ENCODE peak calls at places on chromosome 6, in four cellular contexts. One of them, this sample, is unnamed.
A peak's percentile ranks its signal among the peaks of the same experiment; 100 is the strongest.

GRCh38 chr6:31122803-31123706 is 2.8 kb upstream of the CDSN start:
- DNase-seq in H54: peak; percentile 86
- DNase-seq in NB4: no peak
- DNase-seq in Peyer's patch: no peak
- DNase-seq in this sample: no peak

GRCh38 chr6:13331516-13332348 is 3.4 kb upstream of the TBC1D7 start:
- DNase-seq in H54: no peak
- DNase-seq in NB4: peak; percentile 52
- DNase-seq in Peyer's patch: no peak
- DNase-seq in this sample: peak; percentile 61

GRCh38 chr6:85113934-85114582 is 335.8 kb upstream of the NT5E start:
- DNase-seq in H54: no peak
- DNase-seq in NB4: no peak
- DNase-seq in Peyer's patch: no peak
- DNase-seq in this sample: no peak

GRCh38 chr6:37433657-37434271 is 743 bp downstream of the CMTR1 start:
- DNase-seq in H54: no peak
- DNase-seq in NB4: no peak
- DNase-seq in Peyer's patch: peak; percentile 27
- DNase-seq in this sample: peak; percentile 54

GRCh38 chr6:26553264-26553738 is 15.1 kb downstream of the HMGN4 start:
- DNase-seq in H54: no peak
- DNase-seq in NB4: peak; percentile 78
- DNase-seq in Peyer's patch: peak; percentile 77
- DNase-seq in this sample: peak; percentile 86

GRCh38 chr6:33029297-33030184 is 20.1 kb upstream of the HLA-DOA start:
- DNase-seq in H54: no peak
- DNase-seq in NB4: no peak
- DNase-seq in Peyer's patch: peak; percentile 77
- DNase-seq in this sample: no peak

GRCh38 chr6:26594730-26595632 is 1.8 kb upstream of the ABT1 start:
- DNase-seq in H54: no peak
- DNase-seq in NB4: peak; percentile 60
- DNase-seq in Peyer's patch: no peak
- DNase-seq in this sample: peak; percentile 80

GRCh38 chr6:56708810-56709597 is 66.3 kb upstream of the DST start:
- DNase-seq in H54: no peak
- DNase-seq in NB4: peak; percentile 78
- DNase-seq in Peyer's patch: no peak
- DNase-seq in this sample: peak; percentile 46

GRCh38 chr6:11770546-11771466 is 7.8 kb downstream of the ADTRP start:
- DNase-seq in H54: peak; percentile 80
- DNase-seq in NB4: peak; percentile 86
- DNase-seq in Peyer's patch: peak; percentile 28
- DNase-seq in this sample: no peak

GRCh38 chr6:152634773-152635172 is 2.4 kb downstream of the SYNE1 start:
- DNase-seq in H54: no peak
- DNase-seq in NB4: no peak
- DNase-seq in Peyer's patch: no peak
- DNase-seq in this sample: no peak

GRCh38 chr6:52138284-52138683 is 47.9 kb upstream of the IL17A start:
- DNase-seq in H54: no peak
- DNase-seq in NB4: no peak
- DNase-seq in Peyer's patch: no peak
- DNase-seq in this sample: no peak

GRCh38 chr6:140441256-140441655 is 1066.8 kb upstream of the CITED2 start:
- DNase-seq in H54: no peak
- DNase-seq in NB4: peak; percentile 55
- DNase-seq in Peyer's patch: no peak
- DNase-seq in this sample: peak; percentile 32

GRCh38 chr6:158786645-158787304 is 32.4 kb downstream of the EZR start:
- DNase-seq in H54: no peak
- DNase-seq in NB4: no peak
- DNase-seq in Peyer's patch: peak; percentile 14
- DNase-seq in this sample: no peak

GRCh38 chr6:158783167-158783450 is 36.1 kb downstream of the EZR start:
- DNase-seq in H54: no peak
- DNase-seq in NB4: no peak
- DNase-seq in Peyer's patch: peak; percentile 15
- DNase-seq in this sample: no peak

GRCh38 chr6:158784505-158784904 is 34.7 kb downstream of the EZR start:
- DNase-seq in H54: peak; percentile 49
- DNase-seq in NB4: no peak
- DNase-seq in Peyer's patch: peak; percentile 13
- DNase-seq in this sample: no peak

GRCh38 chr6:158783851-158784250 is 35.3 kb downstream of the EZR start:
- DNase-seq in H54: no peak
- DNase-seq in NB4: no peak
- DNase-seq in Peyer's patch: peak; percentile 13
- DNase-seq in this sample: no peak

DNA sequence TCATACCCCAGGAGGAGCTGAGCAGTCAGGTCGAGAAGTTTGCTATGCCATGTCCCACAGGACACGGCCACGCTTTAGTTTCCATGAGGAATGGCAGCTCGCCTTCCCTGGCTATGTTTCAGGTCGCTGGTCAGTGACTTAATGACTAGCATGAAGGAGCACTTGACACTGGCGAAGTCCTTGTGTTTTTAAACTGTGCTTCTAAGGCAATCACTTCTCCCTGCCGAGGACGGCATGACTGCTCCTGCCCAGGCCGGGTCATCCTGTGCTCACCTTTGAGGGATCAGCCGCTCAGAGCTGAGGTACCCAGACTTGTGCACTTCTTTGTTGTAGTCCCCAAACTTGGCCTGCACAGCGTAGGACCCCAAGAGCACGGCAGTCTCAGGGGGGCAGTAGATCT is 34.1 kb downstream of the EZR start:
- DNase-seq in H54: no peak
- DNase-seq in NB4: no peak
- DNase-seq in Peyer's patch: no peak
- DNase-seq in this sample: no peak
- TF ChIP-seq POLR2A in H54: no peak
- TF ChIP-seq POLR2A in NB4: no peak
- TF ChIP-seq POLR2A in Peyer's patch: no peak
- TF ChIP-seq POLR2A in this sample: no peak

GRCh38 chr6:132234356-132234755 is 166.9 kb downstream of the MOXD1 start:
- DNase-seq in H54: no peak
- DNase-seq in NB4: no peak
- DNase-seq in Peyer's patch: no peak
- DNase-seq in this sample: no peak
- TF ChIP-seq POLR2A in H54: no peak
- TF ChIP-seq POLR2A in NB4: no peak
- TF ChIP-seq POLR2A in Peyer's patch: no peak
- TF ChIP-seq POLR2A in this sample: no peak

DNA sequence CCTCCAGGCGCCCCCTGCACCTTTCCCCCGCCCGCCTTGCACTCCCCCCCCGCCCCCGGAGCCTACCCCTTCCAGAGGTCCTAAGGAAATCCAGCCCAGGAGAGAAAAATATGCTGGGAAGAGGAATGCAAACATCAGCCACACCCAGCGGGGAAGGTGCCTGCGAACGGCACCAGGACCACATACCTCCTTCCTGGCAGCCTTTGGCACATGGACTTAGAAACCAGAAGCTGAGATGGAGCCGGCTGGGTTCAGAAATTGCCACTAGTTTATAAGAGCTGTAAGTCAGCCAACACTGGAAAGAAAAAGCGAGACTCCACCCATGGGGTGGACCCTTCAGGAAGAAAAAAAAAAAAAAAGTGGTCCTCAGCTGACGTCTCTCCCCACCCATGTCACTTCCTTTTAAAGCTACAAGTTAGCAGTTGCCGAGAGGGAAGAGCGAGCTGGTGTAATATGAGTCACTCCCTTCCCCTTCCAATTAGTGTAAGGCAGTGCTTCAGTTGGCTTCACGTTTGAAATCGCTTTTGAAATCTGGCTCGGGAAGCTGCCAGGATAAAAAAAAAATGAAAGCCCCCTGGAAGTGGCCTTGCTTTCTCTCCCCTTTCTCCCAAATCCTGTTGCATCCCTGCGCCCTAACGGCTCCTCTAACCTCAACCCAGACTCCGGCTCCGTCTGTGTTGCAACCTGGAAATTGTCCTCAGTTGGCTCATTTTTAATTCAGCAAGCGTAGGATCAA is at the start of gene AGPAT4:
- DNase-seq in H54: peak; percentile 63
- DNase-seq in NB4: peak; percentile 93
- DNase-seq in Peyer's patch: peak; percentile 44
- DNase-seq in this sample: peak; percentile 80
- TF ChIP-seq POLR2A in H54: peak; percentile 30
- TF ChIP-seq POLR2A in NB4: peak; percentile 58
- TF ChIP-seq POLR2A in Peyer's patch: no peak
- TF ChIP-seq POLR2A in this sample: peak; percentile 78

GRCh38 chr6:143451531-143451930 is 926 bp downstream of the PEX3 start:
- DNase-seq in H54: no peak
- DNase-seq in NB4: peak; percentile 65
- DNase-seq in Peyer's patch: no peak
- DNase-seq in this sample: peak; percentile 19

GRCh38 chr6:143449731-143450452 is 603 bp downstream of the ADAT2 start:
- DNase-seq in H54: no peak
- DNase-seq in NB4: peak; percentile 68
- DNase-seq in Peyer's patch: peak; percentile 39
- DNase-seq in this sample: peak; percentile 82

GRCh38 chr6:143449082-143449481 is 1.4 kb downstream of the ADAT2 start:
- DNase-seq in H54: no peak
- DNase-seq in NB4: no peak
- DNase-seq in Peyer's patch: no peak
- DNase-seq in this sample: peak; percentile 38

GRCh38 chr6:143450453-143451362 is at the start of the genes ADAT2 and PEX3:
- DNase-seq in H54: peak; percentile 51
- DNase-seq in NB4: peak; percentile 98
- DNase-seq in Peyer's patch: peak; percentile 92
- DNase-seq in this sample: peak; percentile 96
- TF ChIP-seq POLR2A in H54: peak; percentile 85
- TF ChIP-seq POLR2A in NB4: peak; percentile 74
- TF ChIP-seq POLR2A in Peyer's patch: peak; percentile 61
- TF ChIP-seq POLR2A in this sample: peak; percentile 93